ENCODE peak calls at places on chromosome 13, in nine cellular contexts. X, Q, O, R, J, E, V, P and H are unnamed samples.

GRCh38 chr13:76836311-76836710 is 49.9 kb downstream of the KCTD12 start:
- DNase-seq in R (peak; percentile 70), P (no peak), X (no peak), V (no peak), O (no peak), Q (no peak), J (no peak), E (no peak), H (no peak)

GRCh38 chr13:40377783-40378182 is 288.7 kb downstream of the FOXO1 start:
- DNase-seq in P (no peak), E (no peak), J (no peak), R (no peak), Q (no peak), V (no peak), X (peak; percentile 76), O (no peak), H (no peak)

GRCh38 chr13:66618702-66619101 is 611.4 kb downstream of the PCDH9 start:
- DNase-seq in X (no peak), O (no peak), J (no peak), P (no peak), Q (peak; percentile 16), V (peak; percentile 26), E (peak; percentile 3), R (peak; percentile 63), H (no peak)

GRCh38 chr13:106373304-106373988 is 162.0 kb downstream of the EFNB2 start:
- DNase-seq in E (no peak), R (no peak), J (no peak), O (no peak), V (no peak), Q (no peak), X (no peak), P (no peak), H (no peak)

GRCh38 chr13:50162001-50162400 is 146.8 kb downstream of the KCNRG start:
- DNase-seq in O (no peak), V (no peak), J (no peak), X (no peak), E (no peak), Q (no peak), P (no peak), R (peak; percentile 44), H (no peak)

GRCh38 chr13:20461860-20462532 is 63.7 kb downstream of the CRYL1 start:
- DNase-seq in X (no peak), R (no peak), O (no peak), J (no peak), Q (no peak), V (no peak), E (no peak), P (no peak), H (peak; percentile 60)

GRCh38 chr13:48923376-48923775 is 52.3 kb upstream of the FNDC3A start:
- DNase-seq in P (no peak), X (no peak), E (no peak), V (no peak), J (no peak), O (no peak), R (no peak), Q (no peak), H (no peak)

GRCh38 chr13:20331419-20331818 is 99.3 kb upstream of the GJB6 start:
- DNase-seq in V (no peak), J (no peak), R (no peak), O (no peak), Q (no peak), E (no peak), X (no peak), P (no peak), H (no peak)

GRCh38 chr13:51111174-51111573 is at the start of gene C13orf42:
- DNase-seq in J (no peak), E (no peak), P (no peak), O (no peak), Q (no peak), R (no peak), V (no peak), X (no peak), H (no peak)

GRCh38 chr13:70310720-70311119 is 202.5 kb upstream of the KLHL1 start:
- DNase-seq in E (peak; percentile 4), V (peak; percentile 26), O (no peak), R (no peak), J (no peak), Q (no peak), X (no peak), P (no peak), H (no peak)

GRCh38 chr13:20721454-20722357 is 18.2 kb downstream of the IL17D start:
- DNase-seq in Q (no peak), X (no peak), V (no peak), R (peak; percentile 79), E (no peak), O (no peak), J (peak; percentile 85), P (no peak), H (no peak)

GRCh38 chr13:98827449-98827848 is 75.0 kb upstream of the SLC15A1 start:
- DNase-seq in O (no peak), E (no peak), X (no peak), P (no peak), R (no peak), V (no peak), Q (no peak), J (peak; percentile 17), H (no peak)

GRCh38 chr13:55615080-55615479 is 1525.6 kb upstream of the PRR20A start:
- DNase-seq in P (no peak), E (no peak), Q (no peak), O (no peak), V (no peak), R (no peak), J (no peak), X (no peak), H (no peak)

GRCh38 chr13:19927117-19927734 is 31.3 kb upstream of the ZMYM2 start:
- DNase-seq in V (peak; percentile 62), P (no peak), O (no peak), X (no peak), Q (peak; percentile 34), E (no peak), R (peak; percentile 31), J (no peak), H (no peak)

GRCh38 chr13:49314344-49314882 is 66.7 kb downstream of the CDADC1 start:
- DNase-seq in P (no peak), V (peak; percentile 16), X (no peak), O (no peak), E (no peak), Q (no peak), J (no peak), R (peak; percentile 65), H (no peak)

DNA sequence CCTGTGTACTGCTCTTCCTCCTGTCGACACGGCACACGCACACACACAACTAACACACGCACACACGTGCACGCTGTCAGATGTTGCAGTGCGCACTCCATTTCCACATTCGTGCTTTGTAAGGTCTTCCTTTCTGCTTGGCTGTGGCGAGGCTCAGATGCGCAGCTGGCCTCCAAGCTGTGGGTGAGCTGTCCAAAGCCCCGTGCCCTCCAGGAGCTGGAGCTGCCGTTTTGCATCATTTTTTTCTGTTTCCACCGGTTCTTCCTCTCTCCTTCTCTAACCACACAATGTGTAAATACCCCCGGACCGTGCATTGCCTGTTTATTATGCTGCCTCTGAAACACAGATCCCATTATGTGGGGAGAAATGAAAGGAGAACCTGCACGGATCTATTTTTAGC is 137.4 kb downstream of the SOX1 start:
- DNase-seq in E (no peak), J (no peak), X (peak; percentile 60), V (no peak), P (no peak), R (no peak), O (no peak), Q (no peak), H (no peak)
- TF ChIP-seq POLR2A in E (no peak), J (no peak), X (no peak), V (no peak), P (no peak), R (no peak), O (no peak), Q (no peak), H (no peak)

DNA sequence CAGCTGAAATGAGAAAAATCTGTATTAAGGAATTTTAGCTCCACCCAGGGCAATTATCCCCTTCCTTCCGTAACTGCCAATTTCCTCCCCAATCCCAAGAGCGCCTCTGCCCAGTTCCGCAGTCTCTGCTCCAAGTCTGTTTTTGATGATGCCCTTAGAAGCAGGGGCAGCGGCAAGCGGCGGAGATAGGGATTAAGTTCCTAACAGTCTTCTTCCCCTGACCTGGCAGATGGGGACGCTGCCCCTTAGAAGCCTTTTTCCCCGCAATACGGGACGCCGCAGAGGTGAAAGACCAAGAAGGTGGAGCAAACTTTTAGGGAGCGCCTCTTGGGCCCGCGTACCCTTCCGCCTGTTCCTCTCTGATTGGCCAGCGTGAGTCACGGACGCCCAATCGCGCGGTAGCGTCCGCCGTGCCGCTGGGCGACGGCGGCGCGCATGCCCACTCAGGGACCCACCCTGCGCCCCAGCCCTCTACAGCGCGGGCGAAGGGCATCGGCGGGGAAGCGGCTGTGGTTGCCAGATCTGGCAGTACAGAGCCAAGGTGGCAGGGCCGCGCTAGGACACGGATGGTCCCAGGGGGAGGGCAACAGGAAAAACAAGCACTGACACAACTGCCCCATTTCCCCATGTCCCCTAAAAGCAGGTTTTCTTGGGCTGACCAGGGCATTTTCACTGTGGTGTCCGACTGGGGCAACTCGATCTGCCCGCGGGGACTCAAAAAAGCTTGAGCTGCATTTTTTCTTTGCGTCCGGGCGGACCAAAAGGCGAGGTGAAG is 825 bp upstream of the TDRD3 start:
- DNase-seq in R (peak; percentile 87), E (peak; percentile 91), Q (peak; percentile 69), J (peak; percentile 96), X (peak; percentile 97), V (peak; percentile 86), P (peak; percentile 95), O (peak; percentile 92), H (peak; percentile 92)
- TF ChIP-seq POLR2A in R (no peak), E (peak; percentile 85), Q (peak; percentile 74), J (peak; percentile 83), X (no peak), V (peak; percentile 48), P (peak; percentile 89), O (peak; percentile 30), H (no peak)

GRCh38 chr13:32253911-32254399 is 61.2 kb downstream of the ZAR1L start:
- DNase-seq in O (no peak), P (no peak), R (no peak), J (no peak), V (no peak), Q (no peak), E (no peak), X (no peak), H (no peak)
- TF ChIP-seq POLR2A in O (no peak), P (no peak), R (no peak), J (no peak), V (no peak), Q (no peak), E (no peak), X (no peak), H (no peak)

GRCh38 chr13:100673831-100674362 is 698 bp downstream of the TMTC4 start:
- DNase-seq in V (peak; percentile 28), P (peak; percentile 64), Q (peak; percentile 63), O (no peak), J (peak; percentile 93), X (no peak), E (peak; percentile 97), R (peak; percentile 83), H (peak; percentile 35)
- TF ChIP-seq POLR2A in V (no peak), P (no peak), Q (no peak), O (no peak), J (no peak), X (no peak), E (no peak), R (no peak), H (peak; percentile 24)

GRCh38 chr13:114234645-114235421 is at the start of gene CDC16:
- DNase-seq in X (peak; percentile 98), J (peak; percentile 95), V (peak; percentile 90), Q (peak; percentile 77), R (peak; percentile 89), P (peak; percentile 96), E (peak; percentile 98), O (peak; percentile 96), H (peak; percentile 93)
- TF ChIP-seq POLR2A in X (no peak), J (no peak), V (peak; percentile 18), Q (peak; percentile 45), R (peak; percentile 26), P (peak; percentile 77), E (peak; percentile 40), O (no peak), H (no peak)

GRCh38 chr13:112060431-112060830 is 6.5 kb upstream of the SOX1 start:
- DNase-seq in P (no peak), Q (no peak), E (no peak), V (no peak), R (no peak), O (no peak), J (no peak), X (no peak), H (no peak)
- TF ChIP-seq POLR2A in P (no peak), Q (no peak), E (no peak), V (no peak), R (no peak), O (no peak), J (no peak), X (no peak), H (no peak)